ENCODE peak calls at places on chromosomes 5 and 9, in six cellular contexts. F is ovary, R is choroid plexus epithelial cell, U is SK-N-SH, O is uterus, P is upper lobe of right lung. V is an unnamed sample.

GRCh38 chr5:133196441-133197085 is 144.8 kb downstream of the HSPA4 start:
- DNase-seq in P (no peak), R (no peak), F (no peak), O (no peak), U (no peak), V (no peak)

GRCh38 chr9:128628471-128629048 is 28.1 kb downstream of the DYNC2I2 start:
- DNase-seq in F (peak; percentile 49), R (peak; percentile 18), O (peak; percentile 46), P (no peak), U (peak; percentile 36), V (no peak)

GRCh38 chr5:34674226-34674625 is 18.1 kb downstream of the RAI14 start:
- DNase-seq in U (no peak), P (no peak), O (no peak), F (no peak), R (peak; percentile 88), V (no peak)

GRCh38 chr5:32217886-32218396 is 43.8 kb upstream of the GOLPH3 start:
- DNase-seq in U (no peak), P (no peak), R (peak; percentile 52), O (no peak), F (no peak), V (no peak)

GRCh38 chr5:1125030-1125357 is 13.1 kb upstream of the SLC12A7 start:
- DNase-seq in F (no peak), O (peak; percentile 65), R (peak; percentile 49), P (no peak), U (peak; percentile 93), V (peak; percentile 25)

GRCh38 chr9:123784513-123784912 is 145.4 kb downstream of the DENND1A start:
- DNase-seq in R (peak; percentile 79), F (no peak), O (no peak), U (no peak), P (no peak), V (no peak)

GRCh38 chr5:177361418-177362101 is 3.8 kb downstream of the RGS14 start:
- DNase-seq in R (no peak), P (no peak), F (no peak), U (no peak), O (no peak), V (no peak)

GRCh38 chr9:127457191-127457878 is 6.0 kb downstream of the LRSAM1 start:
- DNase-seq in P (no peak), R (no peak), O (no peak), F (no peak), U (no peak), V (no peak)

GRCh38 chr5:141560141-141560540 is 58.7 kb downstream of the DIAPH1 start:
- DNase-seq in U (no peak), P (no peak), R (peak; percentile 63), F (no peak), O (peak; percentile 23), V (no peak)

GRCh38 chr5:97019435-97020117 is 83.7 kb downstream of the LNPEP start:
- DNase-seq in F (no peak), R (peak; percentile 62), P (no peak), O (no peak), U (no peak), V (no peak)

GRCh38 chr5:5242056-5242455 is 101.9 kb downstream of the ADAMTS16 start:
- DNase-seq in P (no peak), R (no peak), F (no peak), U (no peak), O (no peak), V (no peak)

GRCh38 chr5:134070979-134071849 is 43.3 kb upstream of the TCF7 start:
- DNase-seq in F (peak; percentile 37), P (no peak), O (no peak), R (no peak), U (no peak), V (no peak)

GRCh38 chr9:134339183-134339806 is 13.0 kb downstream of the RXRA start:
- DNase-seq in U (no peak), F (peak; percentile 80), R (no peak), P (no peak), O (no peak), V (no peak)

GRCh38 chr5:139845846-139846681 is 50.5 kb downstream of the PSD2 start:
- DNase-seq in O (no peak), P (peak; percentile 51), F (peak; percentile 45), U (no peak), R (no peak), V (no peak)

GRCh38 chr5:119019431-119020348 is 31.3 kb upstream of the DTWD2 start:
- DNase-seq in R (no peak), O (no peak), P (no peak), U (no peak), F (no peak), V (no peak)

DNA sequence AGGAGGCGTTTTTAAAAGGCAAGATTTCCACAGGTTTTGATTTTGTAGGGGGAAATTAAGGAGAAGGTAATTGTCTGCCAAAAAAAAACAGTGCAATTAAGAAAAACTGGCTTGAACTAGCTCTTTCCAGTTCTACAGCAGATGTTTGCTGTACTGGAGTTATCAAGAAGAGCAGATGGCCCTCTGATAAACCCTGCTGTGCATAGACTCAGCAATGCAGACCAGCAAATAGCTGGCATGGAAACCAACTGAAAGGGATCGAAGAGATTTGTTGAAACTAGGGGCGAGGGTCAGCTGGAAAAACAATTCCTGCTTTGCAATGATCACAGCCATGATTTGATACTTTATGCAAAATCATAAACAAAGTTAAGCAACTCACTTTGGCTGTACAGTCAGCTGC is 17.8 kb upstream of the BHMT start:
- DNase-seq in U (peak; percentile 70), F (no peak), O (no peak), P (no peak), R (no peak), V (no peak)
- TF ChIP-seq CTCF in U (no peak), F (no peak), O (no peak), P (no peak), R (no peak), V (no peak)

GRCh38 chr5:178625679-178626483 is 969 bp downstream of the CLK4 start:
- DNase-seq in F (no peak), O (no peak), P (no peak), R (peak; percentile 70), U (peak; percentile 31), V (no peak)
- H3K4me3 ChIP-seq in F (peak overlapping the region; percentile 74), O (peak overlapping the region; percentile 52), P (peak overlapping the region; percentile 77), R (peak overlapping the region; percentile 93), U (peak overlapping the region; percentile 83), V (peak overlapping the region; percentile 80)

DNA sequence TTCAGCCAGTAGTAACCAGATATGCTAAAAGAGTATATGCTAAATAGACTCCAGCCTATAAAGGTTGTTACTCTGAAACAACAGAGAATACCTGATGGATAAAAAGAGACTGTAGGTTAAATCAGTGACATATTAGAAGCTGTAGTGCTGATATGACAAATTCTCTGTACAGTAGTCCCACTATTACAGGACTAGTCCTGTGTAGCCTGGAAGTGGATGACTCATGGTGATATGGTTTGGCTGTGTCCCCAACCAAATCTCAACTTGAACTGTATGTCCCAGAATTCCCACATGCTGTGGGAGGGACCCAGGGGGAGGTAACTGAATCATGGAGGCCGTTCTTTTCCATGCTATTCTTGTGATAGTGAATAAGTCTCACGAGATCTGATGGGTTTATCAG is 276.2 kb upstream of the POU5F2 start:
- DNase-seq in U (no peak), F (no peak), O (no peak), P (no peak), R (peak; percentile 19), V (no peak)
- TF ChIP-seq CTCF in U (no peak), F (no peak), O (no peak), P (no peak), R (no peak), V (no peak)

GRCh38 chr5:135359374-135360165 is 39.5 kb downstream of the MACROH2A1 start:
- DNase-seq in U (no peak), P (no peak), O (no peak), R (peak; percentile 43), F (no peak), V (no peak)

GRCh38 chr5:135353952-135354721 is 44.9 kb downstream of the MACROH2A1 start:
- DNase-seq in U (no peak), O (no peak), P (no peak), R (peak; percentile 73), F (no peak), V (no peak)

GRCh38 chr5:135355182-135355581 is 43.8 kb downstream of the MACROH2A1 start:
- DNase-seq in R (no peak), F (no peak), P (no peak), O (no peak), U (no peak), V (no peak)

GRCh38 chr5:135360278-135361274 is 38.5 kb downstream of the MACROH2A1 start:
- DNase-seq in U (no peak), F (no peak), P (no peak), R (no peak), O (no peak), V (no peak)

DNA sequence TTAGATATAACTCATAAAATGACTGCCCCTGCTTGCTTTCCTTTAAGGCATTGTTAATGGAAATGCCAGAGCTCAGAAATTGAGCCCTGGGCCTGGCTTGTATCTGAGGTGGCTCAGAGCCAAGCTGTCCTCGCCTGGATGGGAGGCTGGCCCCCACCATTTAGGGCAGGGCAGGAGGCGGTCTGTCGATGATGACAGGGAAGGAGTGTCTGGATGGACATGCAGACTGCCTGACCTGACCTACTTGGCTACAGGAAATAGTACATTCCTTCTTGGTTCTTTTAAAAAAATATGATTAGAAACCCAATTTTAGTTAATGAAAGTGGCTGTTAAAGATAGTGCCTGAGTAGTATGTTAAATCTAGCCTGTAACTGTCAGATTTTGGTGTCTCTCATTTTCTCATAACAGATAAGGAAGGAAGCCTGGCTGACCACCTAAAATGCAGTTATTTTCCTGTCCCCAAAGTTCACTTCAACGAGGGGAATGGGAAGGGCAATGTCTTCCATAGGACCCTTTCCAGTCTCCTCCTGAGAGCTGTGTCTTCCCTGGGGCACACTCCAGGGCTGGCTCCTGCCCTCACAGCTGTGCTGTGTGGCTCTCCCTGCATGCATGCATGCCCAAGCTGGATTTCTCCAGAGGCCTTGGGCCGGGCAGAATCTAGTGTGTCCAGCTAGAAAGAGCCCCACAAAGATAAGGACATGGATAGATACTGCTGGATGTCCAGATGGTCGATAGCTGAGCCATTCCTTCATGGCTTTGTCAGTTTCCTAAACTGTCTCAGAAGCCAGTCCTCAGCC is 42.3 kb downstream of the MACROH2A1 start:
- DNase-seq in F (peak; percentile 73), R (peak; percentile 96), P (no peak), U (peak; percentile 85), O (peak; percentile 70), V (no peak)
- H3K4me3 ChIP-seq in F (no peak overlapping the region), R (no peak overlapping the region), P (no peak overlapping the region), U (no peak overlapping the region), O (no peak overlapping the region), V (no peak overlapping the region)

DNA sequence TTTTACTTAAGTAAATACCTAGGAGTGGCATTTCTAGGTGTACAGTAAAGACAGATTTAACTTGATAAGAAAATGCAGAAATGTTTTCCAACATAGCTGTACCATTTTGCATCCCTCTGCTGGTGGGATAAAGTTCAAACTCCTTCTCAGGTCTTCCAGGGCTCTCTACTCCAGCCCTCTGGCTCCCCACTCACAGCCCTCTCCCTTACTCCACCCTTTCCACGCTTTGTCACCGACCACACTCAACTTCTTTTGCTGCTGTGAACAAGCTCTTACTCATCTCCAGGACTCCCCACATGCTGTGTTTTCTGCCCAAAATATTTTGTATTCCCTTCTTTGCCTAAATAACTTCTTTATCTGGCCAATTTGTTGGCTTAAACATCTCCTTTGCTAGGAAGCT is 90.6 kb upstream of the OSMR start:
- DNase-seq in P (no peak), R (peak; percentile 62), U (no peak), O (no peak), F (no peak), V (no peak)
- TF ChIP-seq CTCF in P (no peak), R (peak; percentile 19), U (no peak), O (no peak), F (no peak), V (no peak)

DNA sequence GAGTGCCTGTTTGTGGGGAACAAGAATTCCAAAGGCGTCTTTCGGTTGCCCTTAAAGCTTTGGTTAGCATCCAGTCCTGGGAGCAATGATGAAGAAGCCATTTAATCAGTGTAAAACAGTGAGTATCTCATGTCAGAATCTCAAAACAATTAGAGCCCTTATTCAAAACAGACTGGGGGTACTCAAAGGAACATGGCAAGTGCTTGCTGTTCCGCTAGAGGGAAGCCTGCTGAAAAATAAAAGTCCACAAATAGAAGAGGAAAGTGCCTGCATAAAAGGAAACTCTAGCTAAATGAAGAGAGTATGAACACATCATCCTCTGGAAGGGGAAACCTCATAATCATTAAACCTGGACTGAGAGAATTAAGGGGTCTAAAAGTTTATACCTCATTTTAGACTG is 26.4 kb downstream of the FBXL7 start:
- DNase-seq in O (no peak), R (no peak), U (peak; percentile 24), P (no peak), F (no peak), V (no peak)
- H3K4me3 ChIP-seq in O (no peak overlapping the region), R (no peak overlapping the region), U (no peak overlapping the region), P (no peak overlapping the region), F (no peak overlapping the region), V (no peak overlapping the region)